ENCODE peak calls at places on chromosomes 6 and 20, in four cellular contexts. B, G, U and K are unnamed samples.

GRCh38 chr6:166281104-166281503 is 27.1 kb downstream of the PRR18 start:
- DNase-seq in B (no peak), U (no peak), G (no peak), K (no peak)

GRCh38 chr20:6582449-6582848 is 185.0 kb upstream of the BMP2 start:
- DNase-seq in B (no peak), G (no peak), U (no peak), K (no peak)

GRCh38 chr6:161442381-161442858 is 168.6 kb upstream of the AGPAT4 start:
- DNase-seq in G (no peak), U (no peak), B (no peak), K (no peak)

GRCh38 chr6:72283571-72283970 is 338.3 kb upstream of the KCNQ5 start:
- DNase-seq in U (no peak), B (no peak), G (no peak), K (no peak)

GRCh38 chr6:108550256-108550655 is 10.5 kb upstream of the FOXO3 start:
- DNase-seq in B (no peak), G (no peak), U (no peak), K (no peak)

GRCh38 chr6:116877743-116878142 is 701 bp downstream of the RFX6 start:
- DNase-seq in B (no peak), G (no peak), U (no peak), K (no peak)

GRCh38 chr20:45822863-45823262 is 4.2 kb downstream of the TNNC2 start:
- DNase-seq in B (no peak), U (no peak), G (no peak), K (peak; percentile 88)

GRCh38 chr20:56393133-56393472 is 658 bp downstream of the CSTF1 start:
- DNase-seq in B (no peak), U (no peak), G (no peak), K (peak; percentile 54)

GRCh38 chr20:703010-703409 is 27.4 kb upstream of the SCRT2 start:
- DNase-seq in U (no peak), B (no peak), G (no peak), K (no peak)

GRCh38 chr6:15961630-15962448 is 167.0 kb upstream of the MYLIP start:
- DNase-seq in U (no peak), B (no peak), G (no peak), K (no peak)

GRCh38 chr6:76682842-76683241 is 610.4 kb upstream of the IMPG1 start:
- DNase-seq in G (no peak), U (no peak), B (peak; percentile 12), K (no peak)

GRCh38 chr6:33356295-33356694 is 35.3 kb upstream of the KIFC1 start:
- DNase-seq in B (no peak), G (no peak), U (no peak), K (no peak)

GRCh38 chr20:58021481-58021880 is 207.0 kb downstream of the ANKRD60 start:
- DNase-seq in B (no peak), U (no peak), G (peak; percentile 37), K (peak; percentile 68)

GRCh38 chr6:119351005-119351394 is 1.4 kb upstream of the MAN1A1 start:
- DNase-seq in B (peak; percentile 22), U (no peak), G (no peak), K (no peak)

GRCh38 chr20:431012-431904 is 23.2 kb downstream of the RBCK1 start:
- DNase-seq in G (no peak), U (peak; percentile 94), B (peak; percentile 69), K (peak; percentile 40)

GRCh38 chr20:1302578-1303541 is 26.1 kb downstream of the SDCBP2 start:
- DNase-seq in G (no peak), B (no peak), U (no peak), K (peak; percentile 66)

GRCh38 chr6:114361036-114361435 is 18.2 kb upstream of the HS3ST5 start:
- DNase-seq in U (no peak), G (no peak), B (no peak), K (no peak)

GRCh38 chr20:1664911-1665310 is 7.3 kb upstream of the SIRPG start:
- DNase-seq in G (no peak), B (no peak), U (no peak), K (no peak)

GRCh38 chr6:116012966-116013365 is 47.7 kb downstream of the FRK start:
- DNase-seq in U (no peak), G (no peak), B (no peak), K (no peak)

GRCh38 chr6:169225887-169226286 is 27.8 kb downstream of the THBS2 start:
- DNase-seq in U (no peak), B (no peak), G (no peak), K (no peak)

GRCh38 chr6:18392346-18392877 is 5.3 kb downstream of the RNF144B start:
- DNase-seq in G (no peak), U (no peak), B (no peak), K (no peak)

GRCh38 chr6:20117474-20117873 is 94.8 kb downstream of the MBOAT1 start:
- DNase-seq in U (no peak), G (no peak), B (no peak), K (no peak)

GRCh38 chr6:63527658-63528514 is 44.4 kb upstream of the LOC128125822 start:
- DNase-seq in U (peak; percentile 79), G (no peak), B (peak; percentile 94), K (peak; percentile 72)

GRCh38 chr6:170046786-170047626 is 243.9 kb downstream of the DLL1 start:
- DNase-seq in B (no peak), G (no peak), U (no peak), K (no peak)

GRCh38 chr20:63409066-63409833 is 48.1 kb upstream of the CHRNA4 start:
- DNase-seq in B (peak; percentile 62), U (no peak), G (no peak), K (no peak)

GRCh38 chr6:67639161-67639560 is 995.9 kb upstream of the ADGRB3 start:
- DNase-seq in G (no peak), U (no peak), B (no peak), K (no peak)

GRCh38 chr6:44650495-44650894 is 263.0 kb downstream of the CDC5L start:
- DNase-seq in B (no peak), G (no peak), U (no peak), K (no peak)

GRCh38 chr6:5471637-5472430 is 210.5 kb downstream of the FARS2 start:
- DNase-seq in B (no peak), G (no peak), U (no peak), K (peak; percentile 94)

GRCh38 chr6:14441371-14441781 is 323.8 kb downstream of the CD83 start:
- DNase-seq in B (no peak), G (no peak), U (no peak), K (no peak)

GRCh38 chr6:107153061-107153460 is 37.7 kb upstream of the BEND3 start:
- DNase-seq in G (no peak), B (no peak), U (no peak), K (no peak)

GRCh38 chr6:43957273-43957672 is 170.0 kb downstream of the MRPL14 start:
- DNase-seq in B (no peak), U (no peak), G (no peak), K (no peak)

GRCh38 chr6:30836431-30836866 is 47.9 kb upstream of the DDR1 start:
- DNase-seq in U (no peak), B (no peak), G (no peak), K (no peak)

GRCh38 chr6:141866731-141867502 is 265.8 kb upstream of the GJE1 start:
- DNase-seq in U (no peak), B (no peak), G (no peak), K (no peak)

DNA sequence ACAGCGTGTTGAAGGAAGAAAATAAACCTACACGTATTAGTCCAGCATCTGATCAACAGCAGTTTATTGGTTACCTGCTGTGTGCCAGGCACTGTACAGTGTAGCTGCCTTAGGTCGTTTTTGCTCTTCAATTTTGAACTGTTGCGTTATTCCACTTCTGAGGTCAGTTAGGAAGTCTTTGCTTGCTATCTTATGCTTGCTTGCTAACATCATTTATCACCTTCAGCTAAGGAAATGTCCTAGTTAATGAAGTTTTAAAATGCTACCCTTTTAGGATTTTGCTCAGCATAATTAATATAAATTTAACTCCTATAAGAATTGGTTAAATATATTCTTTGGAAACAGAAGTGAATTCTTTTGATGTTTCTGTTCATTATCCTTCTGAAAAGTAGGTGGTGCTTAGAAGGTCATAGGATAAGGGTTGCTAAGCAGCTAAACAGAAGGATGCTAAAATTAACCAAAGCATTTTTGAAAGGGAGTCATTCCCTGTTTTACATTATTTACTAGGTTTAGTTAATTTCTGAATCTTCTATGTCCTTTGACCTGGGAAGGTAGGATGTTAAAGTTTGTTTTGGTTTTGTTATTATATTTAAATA is 3.4 kb downstream of the RREB1 start:
- DNase-seq in G (no peak), U (no peak), B (no peak), K (no peak)
- H3K4me3 ChIP-seq in G (no peak overlapping the region), U (no peak overlapping the region), B (no peak overlapping the region), K (no peak overlapping the region)

GRCh38 chr6:159303784-159304183 is 134.6 kb downstream of the FNDC1 start:
- DNase-seq in B (no peak), G (no peak), U (no peak), K (no peak)

GRCh38 chr6:159299566-159299965 is 130.4 kb downstream of the FNDC1 start:
- DNase-seq in U (no peak), G (no peak), B (no peak), K (no peak)

GRCh38 chr6:159302196-159302595 is 133.0 kb downstream of the FNDC1 start:
- DNase-seq in G (no peak), U (no peak), B (no peak), K (no peak)

GRCh38 chr6:159298840-159299239 is 129.6 kb downstream of the FNDC1 start:
- DNase-seq in B (no peak), G (no peak), U (no peak), K (no peak)

GRCh38 chr6:159301277-159301676 is 132.1 kb downstream of the FNDC1 start:
- DNase-seq in B (no peak), G (no peak), U (no peak), K (no peak)
- H3K4me3 ChIP-seq in B (no peak overlapping the region), G (no peak overlapping the region), U (no peak overlapping the region), K (no peak overlapping the region)

DNA sequence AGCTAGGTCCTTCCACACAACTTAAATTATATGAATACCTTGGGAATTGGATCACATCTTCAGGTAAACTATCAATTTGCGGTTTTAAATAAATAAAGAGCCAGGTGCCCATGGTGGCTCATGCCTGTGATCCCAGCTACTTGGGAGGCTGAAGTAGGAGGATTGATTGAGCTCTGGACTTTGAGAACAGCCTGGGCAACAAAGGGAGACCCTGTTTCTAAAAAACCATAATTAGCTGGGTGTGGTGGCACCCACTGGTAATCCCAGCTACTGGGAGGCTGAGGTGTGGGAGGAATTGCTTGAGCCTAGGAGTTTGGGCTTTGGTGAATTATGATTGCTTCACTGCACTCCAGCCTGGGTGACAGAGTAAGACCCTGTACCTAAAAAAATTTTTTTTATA is 3.4 kb downstream of the GMNN start:
- DNase-seq in U (no peak), B (no peak), G (no peak), K (no peak)
- H3K4me3 ChIP-seq in U (no peak overlapping the region), B (no peak overlapping the region), G (no peak overlapping the region), K (no peak overlapping the region)

DNA sequence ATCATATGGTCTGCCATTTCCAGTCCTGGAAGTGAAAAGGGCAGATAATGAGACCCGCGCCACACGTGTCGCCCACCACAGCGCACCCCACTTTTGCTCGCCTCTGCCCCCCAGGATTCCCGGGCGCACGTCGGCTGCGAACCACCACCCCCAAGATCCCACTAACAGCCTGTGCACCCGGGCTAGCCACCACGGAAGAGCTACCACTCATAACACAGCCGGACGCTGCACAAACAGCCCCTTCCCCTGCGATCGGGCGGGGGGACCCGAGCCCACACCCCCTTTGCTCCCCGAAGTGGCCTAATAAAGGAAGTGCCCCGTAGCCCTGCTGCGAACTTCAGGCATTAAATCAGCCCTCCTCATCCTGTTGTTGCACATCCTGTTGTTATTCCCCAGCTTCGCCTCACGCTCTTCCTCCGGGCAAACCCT is 506 bp downstream of the CITED2 start:
- DNase-seq in U (peak; percentile 3), G (no peak), B (no peak), K (no peak)
- H3K4me3 ChIP-seq in U (peak overlapping the region; percentile 83), G (peak overlapping the region; percentile 92), B (peak overlapping the region; percentile 96), K (peak overlapping the region; percentile 82)